ENCODE peak calls at places on chromosomes 16 and 17, in four cellular contexts. One of them, this sample, is unnamed.

GRCh38 chr17:44794699-44795413 is 35.2 kb downstream of the GJC1 start:
- DNase-seq in NCI-H1105 treated with DMSO at 0.1 percent for 48 hours: no peak
- DNase-seq in uterus: no peak
- DNase-seq in activated CD4-positive, alpha-beta T cell treated with anti-CD3 and anti-CD28 coated beads, Interleukin-2, amount 50 U/mL, for 4 hours: no peak
- DNase-seq in this sample: peak

GRCh38 chr17:29051731-29052130 is 8.8 kb downstream of the PIPOX start:
- DNase-seq in NCI-H1105 treated with DMSO at 0.1 percent for 48 hours: no peak
- DNase-seq in uterus: no peak
- DNase-seq in activated CD4-positive, alpha-beta T cell treated with anti-CD3 and anti-CD28 coated beads, Interleukin-2, amount 50 U/mL, for 4 hours: no peak
- DNase-seq in this sample: no peak

GRCh38 chr16:63539276-63539675 is 1503.0 kb upstream of the CDH8 start:
- DNase-seq in NCI-H1105 treated with DMSO at 0.1 percent for 48 hours: no peak
- DNase-seq in uterus: no peak
- DNase-seq in activated CD4-positive, alpha-beta T cell treated with anti-CD3 and anti-CD28 coated beads, Interleukin-2, amount 50 U/mL, for 4 hours: no peak
- DNase-seq in this sample: no peak

GRCh38 chr16:78216166-78216745 is 116.8 kb downstream of the WWOX start:
- DNase-seq in NCI-H1105 treated with DMSO at 0.1 percent for 48 hours: no peak
- DNase-seq in uterus: no peak
- DNase-seq in activated CD4-positive, alpha-beta T cell treated with anti-CD3 and anti-CD28 coated beads, Interleukin-2, amount 50 U/mL, for 4 hours: no peak
- DNase-seq in this sample: no peak

GRCh38 chr17:83198366-83199341 is 119.2 kb downstream of the METRNL start:
- DNase-seq in NCI-H1105 treated with DMSO at 0.1 percent for 48 hours: no peak
- DNase-seq in uterus: no peak
- DNase-seq in activated CD4-positive, alpha-beta T cell treated with anti-CD3 and anti-CD28 coated beads, Interleukin-2, amount 50 U/mL, for 4 hours: no peak
- DNase-seq in this sample: peak

GRCh38 chr17:77439382-77440013 is 298.7 kb downstream of the SEC14L1 start:
- DNase-seq in NCI-H1105 treated with DMSO at 0.1 percent for 48 hours: no peak
- DNase-seq in uterus: no peak
- DNase-seq in activated CD4-positive, alpha-beta T cell treated with anti-CD3 and anti-CD28 coated beads, Interleukin-2, amount 50 U/mL, for 4 hours: no peak
- DNase-seq in this sample: no peak

GRCh38 chr17:80071116-80071980 is 30.0 kb upstream of the GAA start:
- DNase-seq in NCI-H1105 treated with DMSO at 0.1 percent for 48 hours: peak
- DNase-seq in uterus: peak
- DNase-seq in activated CD4-positive, alpha-beta T cell treated with anti-CD3 and anti-CD28 coated beads, Interleukin-2, amount 50 U/mL, for 4 hours: no peak
- DNase-seq in this sample: no peak

GRCh38 chr17:76063880-76064546 is 8.3 kb downstream of the SRP68 start:
- DNase-seq in NCI-H1105 treated with DMSO at 0.1 percent for 48 hours: no peak
- DNase-seq in uterus: no peak
- DNase-seq in activated CD4-positive, alpha-beta T cell treated with anti-CD3 and anti-CD28 coated beads, Interleukin-2, amount 50 U/mL, for 4 hours: peak
- DNase-seq in this sample: no peak

GRCh38 chr16:53093162-53093744 is 38.5 kb downstream of the CHD9 start:
- DNase-seq in NCI-H1105 treated with DMSO at 0.1 percent for 48 hours: no peak
- DNase-seq in uterus: no peak
- DNase-seq in activated CD4-positive, alpha-beta T cell treated with anti-CD3 and anti-CD28 coated beads, Interleukin-2, amount 50 U/mL, for 4 hours: no peak
- DNase-seq in this sample: no peak

GRCh38 chr16:73610605-73611177 is 562.8 kb upstream of the ZFHX3 start:
- DNase-seq in NCI-H1105 treated with DMSO at 0.1 percent for 48 hours: no peak
- DNase-seq in uterus: no peak
- DNase-seq in activated CD4-positive, alpha-beta T cell treated with anti-CD3 and anti-CD28 coated beads, Interleukin-2, amount 50 U/mL, for 4 hours: no peak
- DNase-seq in this sample: no peak

GRCh38 chr16:2753523-2754020 is 1.1 kb downstream of the SRRM2 start:
- DNase-seq in NCI-H1105 treated with DMSO at 0.1 percent for 48 hours: no peak
- DNase-seq in uterus: no peak
- DNase-seq in activated CD4-positive, alpha-beta T cell treated with anti-CD3 and anti-CD28 coated beads, Interleukin-2, amount 50 U/mL, for 4 hours: no peak
- DNase-seq in this sample: no peak

GRCh38 chr16:16021988-16022682 is 72.7 kb downstream of the ABCC1 start:
- DNase-seq in NCI-H1105 treated with DMSO at 0.1 percent for 48 hours: no peak
- DNase-seq in uterus: peak
- DNase-seq in activated CD4-positive, alpha-beta T cell treated with anti-CD3 and anti-CD28 coated beads, Interleukin-2, amount 50 U/mL, for 4 hours: no peak
- DNase-seq in this sample: no peak

GRCh38 chr16:10933865-10934264 is 8.4 kb downstream of the DEXI start:
- DNase-seq in NCI-H1105 treated with DMSO at 0.1 percent for 48 hours: no peak
- DNase-seq in uterus: no peak
- DNase-seq in activated CD4-positive, alpha-beta T cell treated with anti-CD3 and anti-CD28 coated beads, Interleukin-2, amount 50 U/mL, for 4 hours: no peak
- DNase-seq in this sample: no peak

GRCh38 chr17:81510798-81511549 is 1.6 kb downstream of the ACTG1 start:
- DNase-seq in NCI-H1105 treated with DMSO at 0.1 percent for 48 hours: no peak
- DNase-seq in uterus: no peak
- DNase-seq in activated CD4-positive, alpha-beta T cell treated with anti-CD3 and anti-CD28 coated beads, Interleukin-2, amount 50 U/mL, for 4 hours: no peak
- DNase-seq in this sample: no peak

This sample was measured in Kasumi-1.